ENCODE peak calls at places on chromosomes 4 and X, in five cellular contexts. One of them, this sample, is unnamed.

GRCh38 chr4:168831919-168832745 is 177.9 kb downstream of the CBR4 start:
- DNase-seq in right cardiac atrium: peak
- DNase-seq in activated CD8-positive, alpha-beta memory T cell treated with anti-CD3 and anti-CD28 coated beads for 1 hour: peak
- DNase-seq in stimulated activated naive CD4-positive, alpha-beta T cell treated with Interleukin-2 at 50 U/mL for 16 hours: peak
- DNase-seq in endothelial cell of umbilical vein: peak
- DNase-seq in this sample: peak

GRCh38 chr4:89535251-89535650 is 227.7 kb upstream of the GPRIN3 start:
- DNase-seq in right cardiac atrium: no peak
- DNase-seq in activated CD8-positive, alpha-beta memory T cell treated with anti-CD3 and anti-CD28 coated beads for 1 hour: no peak
- DNase-seq in stimulated activated naive CD4-positive, alpha-beta T cell treated with Interleukin-2 at 50 U/mL for 16 hours: no peak
- DNase-seq in endothelial cell of umbilical vein: peak
- DNase-seq in this sample: no peak

GRCh38 chrX:13876652-13877051 is 59.8 kb upstream of the GPM6B start:
- DNase-seq in right cardiac atrium: no peak
- DNase-seq in activated CD8-positive, alpha-beta memory T cell treated with anti-CD3 and anti-CD28 coated beads for 1 hour: no peak
- DNase-seq in stimulated activated naive CD4-positive, alpha-beta T cell treated with Interleukin-2 at 50 U/mL for 16 hours: no peak
- DNase-seq in endothelial cell of umbilical vein: no peak
- DNase-seq in this sample: no peak

GRCh38 chr4:182843813-182844325 is 73.3 kb downstream of the DCTD start:
- DNase-seq in right cardiac atrium: no peak
- DNase-seq in activated CD8-positive, alpha-beta memory T cell treated with anti-CD3 and anti-CD28 coated beads for 1 hour: no peak
- DNase-seq in stimulated activated naive CD4-positive, alpha-beta T cell treated with Interleukin-2 at 50 U/mL for 16 hours: no peak
- DNase-seq in endothelial cell of umbilical vein: no peak
- DNase-seq in this sample: no peak

GRCh38 chrX:47854474-47854873 is 17.8 kb downstream of the ZNF81 start:
- DNase-seq in right cardiac atrium: peak
- DNase-seq in activated CD8-positive, alpha-beta memory T cell treated with anti-CD3 and anti-CD28 coated beads for 1 hour: no peak
- DNase-seq in stimulated activated naive CD4-positive, alpha-beta T cell treated with Interleukin-2 at 50 U/mL for 16 hours: no peak
- DNase-seq in endothelial cell of umbilical vein: peak
- DNase-seq in this sample: no peak

GRCh38 chr4:106868381-106869035 is 167.6 kb downstream of the DKK2 start:
- DNase-seq in right cardiac atrium: no peak
- DNase-seq in activated CD8-positive, alpha-beta memory T cell treated with anti-CD3 and anti-CD28 coated beads for 1 hour: no peak
- DNase-seq in stimulated activated naive CD4-positive, alpha-beta T cell treated with Interleukin-2 at 50 U/mL for 16 hours: no peak
- DNase-seq in endothelial cell of umbilical vein: peak
- DNase-seq in this sample: no peak

GRCh38 chr4:38013461-38014366 is 53.5 kb downstream of the PTTG2 start:
- DNase-seq in right cardiac atrium: peak
- DNase-seq in activated CD8-positive, alpha-beta memory T cell treated with anti-CD3 and anti-CD28 coated beads for 1 hour: no peak
- DNase-seq in stimulated activated naive CD4-positive, alpha-beta T cell treated with Interleukin-2 at 50 U/mL for 16 hours: no peak
- DNase-seq in endothelial cell of umbilical vein: no peak
- DNase-seq in this sample: no peak

GRCh38 chr4:31089815-31090214 is 369.6 kb downstream of the PCDH7 start:
- DNase-seq in right cardiac atrium: no peak
- DNase-seq in activated CD8-positive, alpha-beta memory T cell treated with anti-CD3 and anti-CD28 coated beads for 1 hour: no peak
- DNase-seq in stimulated activated naive CD4-positive, alpha-beta T cell treated with Interleukin-2 at 50 U/mL for 16 hours: no peak
- DNase-seq in endothelial cell of umbilical vein: peak
- DNase-seq in this sample: peak

GRCh38 chrX:136047969-136048368 is 62.7 kb downstream of the SLC9A6 start:
- DNase-seq in right cardiac atrium: no peak
- DNase-seq in activated CD8-positive, alpha-beta memory T cell treated with anti-CD3 and anti-CD28 coated beads for 1 hour: no peak
- DNase-seq in stimulated activated naive CD4-positive, alpha-beta T cell treated with Interleukin-2 at 50 U/mL for 16 hours: no peak
- DNase-seq in endothelial cell of umbilical vein: no peak
- DNase-seq in this sample: no peak

GRCh38 chr4:128166982-128167381 is 105.9 kb downstream of the LARP1B start:
- DNase-seq in right cardiac atrium: no peak
- DNase-seq in activated CD8-positive, alpha-beta memory T cell treated with anti-CD3 and anti-CD28 coated beads for 1 hour: no peak
- DNase-seq in stimulated activated naive CD4-positive, alpha-beta T cell treated with Interleukin-2 at 50 U/mL for 16 hours: no peak
- DNase-seq in endothelial cell of umbilical vein: peak
- DNase-seq in this sample: no peak

This sample was measured in lung.